ENCODE peak calls at places on chromosomes 11 and 22, in six cellular contexts. J, W, S, P, Q and D are unnamed samples.

GRCh38 chr11:119488256-119488995 is 65.5 kb upstream of the THY1 start:
- DNase-seq in J (no peak), W (no peak), S (no peak), P (peak; percentile 24), Q (peak; percentile 5), D (no peak)

GRCh38 chr11:6603287-6604080 is at the start of the genes ILK and RRP8:
- DNase-seq in J (peak; percentile 93), W (peak; percentile 93), S (peak; percentile 90), P (peak; percentile 96), Q (peak; percentile 91), D (peak; percentile 82)

GRCh38 chr22:39574779-39575551 is 4.4 kb downstream of the CACNA1I start:
- DNase-seq in J (no peak), W (peak; percentile 80), S (no peak), P (no peak), Q (no peak), D (no peak)

GRCh38 chr11:883527-883926 is 27.1 kb downstream of the CHID1 start:
- DNase-seq in J (no peak), W (no peak), S (no peak), P (no peak), Q (no peak), D (no peak)

GRCh38 chr22:19876314-19876940 is 21.8 kb upstream of the GNB1L start:
- DNase-seq in J (no peak), W (peak; percentile 54), S (peak; percentile 21), P (peak; percentile 45), Q (peak; percentile 35), D (no peak)

GRCh38 chr11:70526116-70527045 is 128.1 kb downstream of the CTTN start:
- DNase-seq in J (no peak), W (no peak), S (peak; percentile 4), P (no peak), Q (no peak), D (no peak)

GRCh38 chr11:25349537-25349936 is 852.7 kb downstream of the LUZP2 start:
- DNase-seq in J (no peak), W (no peak), S (no peak), P (no peak), Q (no peak), D (no peak)

GRCh38 chr22:30694638-30695350 is at the start of gene OSBP2:
- DNase-seq in J (peak; percentile 57), W (peak; percentile 30), S (peak; percentile 46), P (peak; percentile 62), Q (peak; percentile 23), D (no peak)

GRCh38 chr22:50011447-50012200 is 941 bp downstream of the IL17REL start:
- DNase-seq in J (no peak), W (no peak), S (peak; percentile 15), P (peak; percentile 42), Q (no peak), D (no peak)

GRCh38 chr11:107592813-107593212 is 1.9 kb downstream of the ELMOD1 start:
- DNase-seq in J (no peak), W (no peak), S (no peak), P (no peak), Q (no peak), D (no peak)

DNA sequence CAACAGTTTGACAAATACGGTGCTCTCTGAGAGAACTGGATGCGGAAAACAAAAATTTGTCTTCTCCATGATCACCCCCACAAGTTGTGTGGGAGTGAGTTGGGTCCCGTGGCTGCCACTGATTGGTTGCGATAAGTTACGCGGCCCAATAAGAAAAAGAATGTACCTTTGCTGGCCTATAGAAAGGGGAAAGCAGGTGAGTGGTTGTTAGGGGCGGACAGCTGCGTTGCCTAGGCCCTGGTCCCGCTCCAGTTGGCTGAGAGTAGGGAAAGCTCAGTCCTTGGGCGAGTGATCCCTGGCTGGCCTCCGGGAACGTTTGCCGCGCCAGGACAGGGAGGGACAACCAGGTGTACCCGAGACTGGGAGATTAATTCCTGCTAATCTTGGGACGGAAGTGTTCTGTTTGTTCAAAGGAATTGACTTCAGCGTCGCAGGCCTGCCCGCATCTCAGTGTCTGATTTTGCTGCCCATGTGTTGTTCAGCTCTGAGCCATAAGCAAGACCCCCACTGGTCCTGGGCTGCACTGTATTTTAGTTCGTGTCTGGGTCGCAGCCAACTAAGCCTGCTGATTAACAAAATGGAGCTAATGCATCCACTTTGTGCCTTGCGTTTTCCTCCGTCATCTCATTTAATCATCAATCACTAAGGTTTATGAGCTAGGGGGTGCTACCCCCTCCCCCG is 773 bp upstream of the SYVN1 start:
- DNase-seq in J (peak; percentile 99), W (peak; percentile 97), S (peak; percentile 91), P (peak; percentile 98), Q (peak; percentile 95), D (peak; percentile 89)
- TF ChIP-seq POLR2A in J (no peak), W (peak; percentile 87), S (peak; percentile 15), P (peak; percentile 45), Q (peak; percentile 37), D (no peak)

DNA sequence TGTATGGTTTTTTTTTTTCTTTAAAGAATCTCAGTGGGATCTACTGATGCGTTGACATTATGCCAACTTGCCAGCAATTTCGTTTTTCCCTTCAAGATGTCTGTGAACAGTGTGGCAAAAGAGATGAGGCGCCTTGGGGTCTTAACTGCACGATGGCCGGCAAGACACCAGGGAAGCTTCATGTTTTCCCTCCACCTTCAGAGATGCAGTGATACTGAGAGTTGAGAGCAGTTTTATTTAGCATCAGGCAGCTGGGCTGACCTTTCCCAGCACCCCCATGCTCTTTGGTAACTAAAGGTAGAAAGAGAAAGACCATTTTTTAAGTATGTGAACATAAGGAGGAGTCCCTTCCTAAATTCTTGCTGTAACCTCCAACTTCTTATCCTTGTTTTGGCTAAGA is 11.7 kb upstream of the GRIK4 start:
- DNase-seq in J (no peak), W (no peak), S (no peak), P (no peak), Q (no peak), D (no peak)
- H3K4me3 ChIP-seq in J (no peak overlapping the region), W (no peak overlapping the region), S (no peak overlapping the region), P (no peak overlapping the region), Q (no peak overlapping the region), D (no peak overlapping the region)

GRCh38 chr11:117411736-117412135 is 84.1 kb downstream of the CEP164 start:
- DNase-seq in J (no peak), W (no peak), S (no peak), P (peak; percentile 48), Q (no peak), D (no peak)
- TF ChIP-seq POLR2A in J (no peak), W (no peak), S (no peak), P (no peak), Q (no peak), D (no peak)

GRCh38 chr11:45924036-45924915 is 1.8 kb downstream of the LARGE2 start:
- DNase-seq in J (no peak), W (no peak), S (peak; percentile 21), P (peak; percentile 57), Q (peak; percentile 12), D (peak; percentile 11)

GRCh38 chr11:45921561-45922424 is 663 bp upstream of the LARGE2 start:
- DNase-seq in J (peak; percentile 96), W (no peak), S (peak; percentile 57), P (peak; percentile 63), Q (no peak), D (no peak)

GRCh38 chr11:45924927-45925326 is 2.5 kb downstream of the LARGE2 start:
- DNase-seq in J (no peak), W (no peak), S (no peak), P (no peak), Q (no peak), D (no peak)

GRCh38 chr11:45920531-45921477 is 1.7 kb upstream of the LARGE2 start:
- DNase-seq in J (peak; percentile 2), W (no peak), S (no peak), P (peak; percentile 42), Q (no peak), D (no peak)

DNA sequence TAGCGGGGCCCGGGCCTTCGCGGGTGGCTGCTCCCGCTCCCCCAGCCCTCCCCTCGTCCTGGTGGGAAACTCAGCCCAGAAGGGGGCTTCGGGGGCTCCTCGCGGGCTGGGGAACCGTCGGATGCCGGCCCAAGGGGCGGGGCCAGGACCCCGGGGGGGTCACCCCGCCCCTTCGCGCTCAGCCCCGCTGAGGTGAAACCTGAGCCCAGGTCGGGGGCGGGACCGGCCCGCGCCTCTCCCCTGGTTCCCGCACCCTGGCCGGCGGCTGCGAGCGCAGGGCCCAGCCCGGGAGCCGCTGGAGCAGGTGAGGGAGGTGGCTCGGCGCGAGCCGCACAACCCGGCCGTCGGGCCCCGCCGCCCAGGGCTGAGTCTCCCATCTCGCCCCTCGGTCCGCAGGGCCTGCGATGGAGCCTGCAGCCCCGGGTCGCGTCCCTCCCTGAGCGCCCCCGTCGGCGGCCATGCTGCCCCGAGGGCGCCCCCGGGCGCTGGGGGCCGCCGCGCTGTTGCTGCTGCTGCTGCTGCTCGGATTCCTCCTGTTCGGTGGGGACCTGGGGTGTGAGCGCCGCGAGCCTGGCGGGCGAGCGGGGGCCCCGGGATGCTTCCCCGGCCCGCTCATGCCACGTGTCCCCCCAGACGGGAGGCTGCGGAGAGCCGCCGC is at the start of gene LARGE2:
- DNase-seq in J (peak; percentile 87), W (no peak), S (peak; percentile 46), P (no peak), Q (no peak), D (no peak)
- H3K4me3 ChIP-seq in J (peak within 1 kb of the TSS; percentile 57), W (no peak within 1 kb of the TSS), S (peak within 1 kb of the TSS; percentile 21), P (no peak within 1 kb of the TSS), Q (peak within 1 kb of the TSS; percentile 26), D (peak within 1 kb of the TSS; percentile 9)

GRCh38 chr11:83139310-83139709 is 17.6 kb upstream of the PCF11 start:
- DNase-seq in J (no peak), W (no peak), S (no peak), P (no peak), Q (no peak), D (no peak)
- TF ChIP-seq POLR2A in J (no peak), W (no peak), S (no peak), P (no peak), Q (no peak), D (no peak)

GRCh38 chr22:23752090-23752691 is 1.3 kb upstream of the ZNF70 start:
- DNase-seq in J (no peak), W (no peak), S (no peak), P (no peak), Q (no peak), D (no peak)
- H3K4me3 ChIP-seq in J (no peak overlapping the region), W (no peak overlapping the region), S (no peak overlapping the region), P (no peak overlapping the region), Q (no peak overlapping the region), D (no peak overlapping the region)

GRCh38 chr11:10303558-10304363 is 1.1 kb upstream of the ADM start:
- DNase-seq in J (peak; percentile 55), W (peak; percentile 41), S (no peak), P (no peak), Q (peak; percentile 40), D (no peak)
- TF ChIP-seq POLR2A in J (peak; percentile 7), W (no peak), S (no peak), P (peak; percentile 23), Q (no peak), D (no peak)